ENCODE peak calls at places on chromosome 18, in nine cellular contexts. One of them, this sample, is unnamed.

GRCh38 chr18:23281626-23282436 is 146.5 kb downstream of the CABLES1 start:
- DNase-seq in HEK293T: no peak
- DNase-seq in HT1080: peak; percentile 40
- DNase-seq in osteoblast: peak; percentile 86
- DNase-seq in COLO829: peak; percentile 67
- DNase-seq in activated CD4-positive, alpha-beta T cell treated with anti-CD3 and anti-CD28 coated beads, Interleukin-2, amount 10 ng/mL, durations not matched to agents 7 days and 5 days: no peak
- DNase-seq in mesothelial cell of epicardium: no peak
- DNase-seq in amniotic stem cell: peak; percentile 86
- DNase-seq in kidney: no peak
- DNase-seq in this sample: no peak

GRCh38 chr18:34222025-34222395 is 2.7 kb downstream of the NOL4 start:
- DNase-seq in HT1080: no peak
- DNase-seq in activated CD4-positive, alpha-beta T cell treated with anti-CD3 and anti-CD28 coated beads, Interleukin-2, amount 10 ng/mL, durations not matched to agents 7 days and 5 days: no peak
- DNase-seq in mesothelial cell of epicardium: no peak
- DNase-seq in COLO829: no peak
- DNase-seq in osteoblast: no peak
- DNase-seq in amniotic stem cell: no peak
- DNase-seq in HEK293T: peak; percentile 56
- DNase-seq in kidney: no peak
- DNase-seq in this sample: no peak

GRCh38 chr18:63832470-63832869 is 55.0 kb upstream of the SERPINB2 start:
- DNase-seq in kidney: no peak
- DNase-seq in HT1080: peak; percentile 91
- DNase-seq in mesothelial cell of epicardium: no peak
- DNase-seq in amniotic stem cell: peak; percentile 62
- DNase-seq in activated CD4-positive, alpha-beta T cell treated with anti-CD3 and anti-CD28 coated beads, Interleukin-2, amount 10 ng/mL, durations not matched to agents 7 days and 5 days: no peak
- DNase-seq in osteoblast: peak; percentile 82
- DNase-seq in COLO829: no peak
- DNase-seq in HEK293T: no peak
- DNase-seq in this sample: no peak

GRCh38 chr18:3889803-3890202 is 439.8 kb downstream of the TGIF1 start:
- DNase-seq in COLO829: no peak
- DNase-seq in HT1080: peak; percentile 85
- DNase-seq in osteoblast: no peak
- DNase-seq in mesothelial cell of epicardium: no peak
- DNase-seq in amniotic stem cell: no peak
- DNase-seq in HEK293T: no peak
- DNase-seq in kidney: peak; percentile 45
- DNase-seq in activated CD4-positive, alpha-beta T cell treated with anti-CD3 and anti-CD28 coated beads, Interleukin-2, amount 10 ng/mL, durations not matched to agents 7 days and 5 days: no peak
- DNase-seq in this sample: no peak

GRCh38 chr18:4755848-4756247 is 300.7 kb upstream of the DLGAP1 start:
- DNase-seq in kidney: no peak
- DNase-seq in osteoblast: no peak
- DNase-seq in COLO829: no peak
- DNase-seq in mesothelial cell of epicardium: no peak
- DNase-seq in HEK293T: no peak
- DNase-seq in HT1080: no peak
- DNase-seq in activated CD4-positive, alpha-beta T cell treated with anti-CD3 and anti-CD28 coated beads, Interleukin-2, amount 10 ng/mL, durations not matched to agents 7 days and 5 days: no peak
- DNase-seq in amniotic stem cell: no peak
- DNase-seq in this sample: no peak

GRCh38 chr18:51196116-51196810 is 1.2 kb downstream of the MEX3C start:
- DNase-seq in HEK293T: no peak
- DNase-seq in HT1080: no peak
- DNase-seq in activated CD4-positive, alpha-beta T cell treated with anti-CD3 and anti-CD28 coated beads, Interleukin-2, amount 10 ng/mL, durations not matched to agents 7 days and 5 days: peak; percentile 44
- DNase-seq in amniotic stem cell: no peak
- DNase-seq in COLO829: no peak
- DNase-seq in mesothelial cell of epicardium: peak; percentile 41
- DNase-seq in osteoblast: no peak
- DNase-seq in kidney: peak; percentile 88
- DNase-seq in this sample: no peak

GRCh38 chr18:78918707-78919106 is 60.9 kb upstream of the SALL3 start:
- DNase-seq in COLO829: no peak
- DNase-seq in mesothelial cell of epicardium: no peak
- DNase-seq in osteoblast: peak; percentile 39
- DNase-seq in HEK293T: no peak
- DNase-seq in kidney: peak; percentile 35
- DNase-seq in HT1080: no peak
- DNase-seq in amniotic stem cell: no peak
- DNase-seq in activated CD4-positive, alpha-beta T cell treated with anti-CD3 and anti-CD28 coated beads, Interleukin-2, amount 10 ng/mL, durations not matched to agents 7 days and 5 days: no peak
- DNase-seq in this sample: no peak

GRCh38 chr18:79523738-79524180 is 128.0 kb downstream of the NFATC1 start:
- DNase-seq in mesothelial cell of epicardium: no peak
- DNase-seq in kidney: peak; percentile 68
- DNase-seq in HEK293T: no peak
- DNase-seq in COLO829: no peak
- DNase-seq in osteoblast: peak; percentile 39
- DNase-seq in amniotic stem cell: no peak
- DNase-seq in activated CD4-positive, alpha-beta T cell treated with anti-CD3 and anti-CD28 coated beads, Interleukin-2, amount 10 ng/mL, durations not matched to agents 7 days and 5 days: peak; percentile 83
- DNase-seq in HT1080: no peak
- DNase-seq in this sample: no peak

GRCh38 chr18:6884944-6885343 is 155.4 kb downstream of the ARHGAP28 start:
- DNase-seq in HEK293T: no peak
- DNase-seq in activated CD4-positive, alpha-beta T cell treated with anti-CD3 and anti-CD28 coated beads, Interleukin-2, amount 10 ng/mL, durations not matched to agents 7 days and 5 days: no peak
- DNase-seq in osteoblast: no peak
- DNase-seq in kidney: no peak
- DNase-seq in mesothelial cell of epicardium: no peak
- DNase-seq in amniotic stem cell: no peak
- DNase-seq in HT1080: no peak
- DNase-seq in COLO829: no peak
- DNase-seq in this sample: no peak

GRCh38 chr18:48950536-48951447 is at the start of gene SMAD7:
- DNase-seq in HT1080: no peak
- DNase-seq in amniotic stem cell: no peak
- DNase-seq in mesothelial cell of epicardium: no peak
- DNase-seq in HEK293T: no peak
- DNase-seq in activated CD4-positive, alpha-beta T cell treated with anti-CD3 and anti-CD28 coated beads, Interleukin-2, amount 10 ng/mL, durations not matched to agents 7 days and 5 days: no peak
- DNase-seq in COLO829: no peak
- DNase-seq in osteoblast: peak; percentile 90
- DNase-seq in kidney: peak; percentile 77
- DNase-seq in this sample: no peak

GRCh38 chr18:13185675-13186198 is 32.8 kb upstream of the LDLRAD4 start:
- DNase-seq in HT1080: no peak
- DNase-seq in COLO829: no peak
- DNase-seq in mesothelial cell of epicardium: no peak
- DNase-seq in activated CD4-positive, alpha-beta T cell treated with anti-CD3 and anti-CD28 coated beads, Interleukin-2, amount 10 ng/mL, durations not matched to agents 7 days and 5 days: no peak
- DNase-seq in HEK293T: no peak
- DNase-seq in kidney: no peak
- DNase-seq in amniotic stem cell: no peak
- DNase-seq in osteoblast: no peak
- DNase-seq in this sample: no peak

GRCh38 chr18:48947583-48947982 is 3.2 kb downstream of the SMAD7 start:
- DNase-seq in osteoblast: peak; percentile 91
- DNase-seq in mesothelial cell of epicardium: no peak
- DNase-seq in activated CD4-positive, alpha-beta T cell treated with anti-CD3 and anti-CD28 coated beads, Interleukin-2, amount 10 ng/mL, durations not matched to agents 7 days and 5 days: no peak
- DNase-seq in COLO829: no peak
- DNase-seq in HEK293T: no peak
- DNase-seq in kidney: peak; percentile 78
- DNase-seq in amniotic stem cell: no peak
- DNase-seq in HT1080: no peak
- DNase-seq in this sample: no peak

GRCh38 chr18:61637319-61637718 is 255.5 kb downstream of the RNF152 start:
- DNase-seq in osteoblast: no peak
- DNase-seq in activated CD4-positive, alpha-beta T cell treated with anti-CD3 and anti-CD28 coated beads, Interleukin-2, amount 10 ng/mL, durations not matched to agents 7 days and 5 days: no peak
- DNase-seq in HT1080: no peak
- DNase-seq in mesothelial cell of epicardium: no peak
- DNase-seq in COLO829: no peak
- DNase-seq in kidney: no peak
- DNase-seq in amniotic stem cell: no peak
- DNase-seq in HEK293T: no peak
- DNase-seq in this sample: no peak

GRCh38 chr18:58388736-58389135 is 240.2 kb downstream of the ALPK2 start:
- DNase-seq in amniotic stem cell: no peak
- DNase-seq in HEK293T: no peak
- DNase-seq in osteoblast: no peak
- DNase-seq in COLO829: no peak
- DNase-seq in kidney: no peak
- DNase-seq in mesothelial cell of epicardium: no peak
- DNase-seq in activated CD4-positive, alpha-beta T cell treated with anti-CD3 and anti-CD28 coated beads, Interleukin-2, amount 10 ng/mL, durations not matched to agents 7 days and 5 days: no peak
- DNase-seq in HT1080: no peak
- DNase-seq in this sample: no peak

GRCh38 chr18:31983020-31983419 is 35.6 kb upstream of the RNF125 start:
- DNase-seq in amniotic stem cell: no peak
- DNase-seq in COLO829: no peak
- DNase-seq in kidney: no peak
- DNase-seq in HT1080: no peak
- DNase-seq in HEK293T: no peak
- DNase-seq in mesothelial cell of epicardium: no peak
- DNase-seq in activated CD4-positive, alpha-beta T cell treated with anti-CD3 and anti-CD28 coated beads, Interleukin-2, amount 10 ng/mL, durations not matched to agents 7 days and 5 days: no peak
- DNase-seq in osteoblast: no peak
- DNase-seq in this sample: no peak

GRCh38 chr18:9673296-9674251 is 34.5 kb upstream of the RAB31 start:
- DNase-seq in osteoblast: peak; percentile 43
- DNase-seq in activated CD4-positive, alpha-beta T cell treated with anti-CD3 and anti-CD28 coated beads, Interleukin-2, amount 10 ng/mL, durations not matched to agents 7 days and 5 days: peak; percentile 37
- DNase-seq in mesothelial cell of epicardium: no peak
- DNase-seq in amniotic stem cell: no peak
- DNase-seq in HT1080: peak; percentile 74
- DNase-seq in kidney: peak; percentile 79
- DNase-seq in COLO829: peak; percentile 15
- DNase-seq in HEK293T: no peak
- DNase-seq in this sample: no peak

GRCh38 chr18:22176622-22177495 is 7.5 kb downstream of the GATA6 start:
- DNase-seq in osteoblast: peak; percentile 90
- DNase-seq in amniotic stem cell: no peak
- DNase-seq in HEK293T: no peak
- DNase-seq in mesothelial cell of epicardium: no peak
- DNase-seq in HT1080: no peak
- DNase-seq in COLO829: no peak
- DNase-seq in kidney: no peak
- DNase-seq in activated CD4-positive, alpha-beta T cell treated with anti-CD3 and anti-CD28 coated beads, Interleukin-2, amount 10 ng/mL, durations not matched to agents 7 days and 5 days: no peak
- DNase-seq in this sample: no peak

GRCh38 chr18:8303151-8303770 is 306.0 kb upstream of the RAB12 start:
- DNase-seq in amniotic stem cell: no peak
- DNase-seq in mesothelial cell of epicardium: no peak
- DNase-seq in COLO829: no peak
- DNase-seq in activated CD4-positive, alpha-beta T cell treated with anti-CD3 and anti-CD28 coated beads, Interleukin-2, amount 10 ng/mL, durations not matched to agents 7 days and 5 days: no peak
- DNase-seq in osteoblast: no peak
- DNase-seq in HEK293T: no peak
- DNase-seq in kidney: no peak
- DNase-seq in HT1080: peak; percentile 34
- DNase-seq in this sample: no peak

GRCh38 chr18:73520229-73520628 is 627.4 kb downstream of the FBXO15 start:
- DNase-seq in kidney: no peak
- DNase-seq in activated CD4-positive, alpha-beta T cell treated with anti-CD3 and anti-CD28 coated beads, Interleukin-2, amount 10 ng/mL, durations not matched to agents 7 days and 5 days: no peak
- DNase-seq in HEK293T: no peak
- DNase-seq in osteoblast: peak; percentile 1
- DNase-seq in mesothelial cell of epicardium: no peak
- DNase-seq in amniotic stem cell: no peak
- DNase-seq in HT1080: no peak
- DNase-seq in COLO829: no peak
- DNase-seq in this sample: no peak

GRCh38 chr18:49459404-49460171 is 857 bp downstream of the DYM start:
- DNase-seq in mesothelial cell of epicardium: no peak
- DNase-seq in HEK293T: no peak
- DNase-seq in kidney: no peak
- DNase-seq in COLO829: no peak
- DNase-seq in activated CD4-positive, alpha-beta T cell treated with anti-CD3 and anti-CD28 coated beads, Interleukin-2, amount 10 ng/mL, durations not matched to agents 7 days and 5 days: peak; percentile 33
- DNase-seq in osteoblast: no peak
- DNase-seq in amniotic stem cell: no peak
- DNase-seq in HT1080: no peak
- DNase-seq in this sample: no peak

GRCh38 chr18:26356045-26356785 is 130.0 kb downstream of the TAF4B start:
- DNase-seq in amniotic stem cell: no peak
- DNase-seq in HEK293T: no peak
- DNase-seq in mesothelial cell of epicardium: no peak
- DNase-seq in activated CD4-positive, alpha-beta T cell treated with anti-CD3 and anti-CD28 coated beads, Interleukin-2, amount 10 ng/mL, durations not matched to agents 7 days and 5 days: no peak
- DNase-seq in osteoblast: no peak
- DNase-seq in HT1080: no peak
- DNase-seq in kidney: no peak
- DNase-seq in COLO829: no peak
- DNase-seq in this sample: no peak

GRCh38 chr18:49460958-49461601 is 635 bp upstream of the DYM start:
- DNase-seq in activated CD4-positive, alpha-beta T cell treated with anti-CD3 and anti-CD28 coated beads, Interleukin-2, amount 10 ng/mL, durations not matched to agents 7 days and 5 days: no peak
- DNase-seq in HT1080: no peak
- DNase-seq in mesothelial cell of epicardium: no peak
- DNase-seq in kidney: no peak
- DNase-seq in HEK293T: no peak
- DNase-seq in COLO829: no peak
- DNase-seq in amniotic stem cell: no peak
- DNase-seq in osteoblast: peak; percentile 76
- DNase-seq in this sample: no peak

GRCh38 chr18:74539289-74539688 is 5.0 kb downstream of the CNDP1 start:
- DNase-seq in HT1080: no peak
- DNase-seq in activated CD4-positive, alpha-beta T cell treated with anti-CD3 and anti-CD28 coated beads, Interleukin-2, amount 10 ng/mL, durations not matched to agents 7 days and 5 days: no peak
- DNase-seq in kidney: peak; percentile 17
- DNase-seq in osteoblast: no peak
- DNase-seq in amniotic stem cell: no peak
- DNase-seq in COLO829: no peak
- DNase-seq in mesothelial cell of epicardium: no peak
- DNase-seq in HEK293T: no peak
- DNase-seq in this sample: no peak

GRCh38 chr18:3794537-3795348 is 344.8 kb downstream of the TGIF1 start:
- DNase-seq in kidney: no peak
- DNase-seq in HT1080: peak; percentile 98
- DNase-seq in HEK293T: no peak
- DNase-seq in mesothelial cell of epicardium: no peak
- DNase-seq in COLO829: peak; percentile 24
- DNase-seq in amniotic stem cell: peak; percentile 84
- DNase-seq in activated CD4-positive, alpha-beta T cell treated with anti-CD3 and anti-CD28 coated beads, Interleukin-2, amount 10 ng/mL, durations not matched to agents 7 days and 5 days: no peak
- DNase-seq in osteoblast: no peak
- DNase-seq in this sample: peak; percentile 39

GRCh38 chr18:54426085-54426665 is 68.5 kb downstream of the C18orf54 start:
- DNase-seq in HT1080: no peak
- DNase-seq in osteoblast: no peak
- DNase-seq in kidney: no peak
- DNase-seq in activated CD4-positive, alpha-beta T cell treated with anti-CD3 and anti-CD28 coated beads, Interleukin-2, amount 10 ng/mL, durations not matched to agents 7 days and 5 days: no peak
- DNase-seq in HEK293T: no peak
- DNase-seq in COLO829: no peak
- DNase-seq in mesothelial cell of epicardium: no peak
- DNase-seq in amniotic stem cell: no peak
- DNase-seq in this sample: no peak

GRCh38 chr18:72940509-72940908 is 72.7 kb upstream of the NETO1 start:
- DNase-seq in COLO829: no peak
- DNase-seq in HT1080: no peak
- DNase-seq in kidney: no peak
- DNase-seq in HEK293T: no peak
- DNase-seq in amniotic stem cell: no peak
- DNase-seq in mesothelial cell of epicardium: no peak
- DNase-seq in activated CD4-positive, alpha-beta T cell treated with anti-CD3 and anti-CD28 coated beads, Interleukin-2, amount 10 ng/mL, durations not matched to agents 7 days and 5 days: no peak
- DNase-seq in osteoblast: no peak
- DNase-seq in this sample: no peak

GRCh38 chr18:31041346-31042067 is 1.0 kb downstream of the DSC3 start:
- DNase-seq in kidney: peak; percentile 59
- DNase-seq in mesothelial cell of epicardium: peak; percentile 59
- DNase-seq in amniotic stem cell: no peak
- DNase-seq in HT1080: no peak
- DNase-seq in osteoblast: peak; percentile 46
- DNase-seq in COLO829: no peak
- DNase-seq in HEK293T: peak; percentile 80
- DNase-seq in activated CD4-positive, alpha-beta T cell treated with anti-CD3 and anti-CD28 coated beads, Interleukin-2, amount 10 ng/mL, durations not matched to agents 7 days and 5 days: no peak
- DNase-seq in this sample: no peak

GRCh38 chr18:48909721-48910120 is 41.0 kb downstream of the SMAD7 start:
- DNase-seq in activated CD4-positive, alpha-beta T cell treated with anti-CD3 and anti-CD28 coated beads, Interleukin-2, amount 10 ng/mL, durations not matched to agents 7 days and 5 days: peak; percentile 45
- DNase-seq in mesothelial cell of epicardium: no peak
- DNase-seq in COLO829: no peak
- DNase-seq in amniotic stem cell: no peak
- DNase-seq in HEK293T: no peak
- DNase-seq in HT1080: no peak
- DNase-seq in kidney: no peak
- DNase-seq in osteoblast: no peak
- DNase-seq in this sample: no peak

GRCh38 chr18:48218285-48219022 is 190.7 kb downstream of the ZBTB7C start:
- DNase-seq in amniotic stem cell: no peak
- DNase-seq in COLO829: no peak
- DNase-seq in osteoblast: no peak
- DNase-seq in activated CD4-positive, alpha-beta T cell treated with anti-CD3 and anti-CD28 coated beads, Interleukin-2, amount 10 ng/mL, durations not matched to agents 7 days and 5 days: no peak
- DNase-seq in HT1080: no peak
- DNase-seq in kidney: no peak
- DNase-seq in mesothelial cell of epicardium: no peak
- DNase-seq in HEK293T: no peak
- DNase-seq in this sample: no peak

GRCh38 chr18:10787293-10787901 is 261.6 kb downstream of the NAPG start:
- DNase-seq in HEK293T: peak; percentile 45
- DNase-seq in kidney: peak; percentile 81
- DNase-seq in mesothelial cell of epicardium: peak; percentile 78
- DNase-seq in activated CD4-positive, alpha-beta T cell treated with anti-CD3 and anti-CD28 coated beads, Interleukin-2, amount 10 ng/mL, durations not matched to agents 7 days and 5 days: peak; percentile 94
- DNase-seq in osteoblast: peak; percentile 80
- DNase-seq in COLO829: peak; percentile 39
- DNase-seq in amniotic stem cell: peak; percentile 50
- DNase-seq in HT1080: peak; percentile 73
- DNase-seq in this sample: peak; percentile 56

GRCh38 chr18:72652990-72653593 is 109.0 kb upstream of the CBLN2 start:
- DNase-seq in osteoblast: no peak
- DNase-seq in activated CD4-positive, alpha-beta T cell treated with anti-CD3 and anti-CD28 coated beads, Interleukin-2, amount 10 ng/mL, durations not matched to agents 7 days and 5 days: peak; percentile 56
- DNase-seq in mesothelial cell of epicardium: peak; percentile 63
- DNase-seq in HT1080: peak; percentile 16
- DNase-seq in HEK293T: peak; percentile 23
- DNase-seq in COLO829: peak; percentile 30
- DNase-seq in amniotic stem cell: peak; percentile 1
- DNase-seq in kidney: no peak
- DNase-seq in this sample: no peak